ENCODE peak calls at places on chromosomes 6 and 20, in four cellular contexts. G, J, M and D are unnamed samples.

GRCh38 chr20:40882173-40882572 is 146.4 kb upstream of the TOP1 start:
- DNase-seq in G (no peak), M (no peak), J (no peak), D (no peak)

GRCh38 chr6:52759085-52759484 is 4.2 kb downstream of the GSTA2 start:
- DNase-seq in J (no peak), M (no peak), G (no peak), D (no peak)

GRCh38 chr20:36259177-36259835 is 23.0 kb downstream of the AAR2 start:
- DNase-seq in J (no peak), M (no peak), G (no peak), D (no peak)

GRCh38 chr6:82030761-82031160 is 216.8 kb downstream of the IBTK start:
- DNase-seq in J (no peak), G (no peak), M (no peak), D (no peak)

GRCh38 chr6:168196385-168196860 is 117.4 kb upstream of the FRMD1 start:
- DNase-seq in J (no peak), G (no peak), M (no peak), D (no peak)

GRCh38 chr20:17969276-17969883 is 562 bp downstream of the MGME1 start:
- DNase-seq in M (no peak), J (peak), G (no peak), D (no peak)

GRCh38 chr6:19906161-19906560 is 69.0 kb downstream of the ID4 start:
- DNase-seq in J (no peak), G (no peak), M (no peak), D (no peak)

GRCh38 chr6:142478117-142478516 is 176.3 kb downstream of the ADGRG6 start:
- DNase-seq in M (no peak), J (no peak), G (no peak), D (no peak)